ENCODE peak calls at places on chromosomes 6 and 20, in seven cellular contexts. P is activated CD8-positive, alpha-beta T cell treated with anti-CD3 and anti-CD28 coated beads for 36 hours; Y is A549; B is kidney; O is OCI-LY7; Z is tibial nerve; R is SK-N-SH. E is an unnamed sample.

GRCh38 chr6:148761532-148761951 is 14.7 kb downstream of the UST start:
- DNase-seq in Y (no peak), P (peak; percentile 54), O (peak; percentile 44), Z (no peak), B (peak; percentile 77), R (no peak), E (no peak)

GRCh38 chr6:30378290-30378937 is 33.5 kb downstream of the RPP21 start:
- DNase-seq in Z (no peak), B (no peak), P (no peak), O (peak; percentile 8), R (no peak), Y (no peak), E (peak; percentile 35)

GRCh38 chr6:157092736-157093135 is 230.6 kb downstream of the TMEM242 start:
- DNase-seq in B (no peak), P (no peak), R (no peak), Y (no peak), O (no peak), Z (no peak), E (no peak)

GRCh38 chr6:43970913-43971775 is 156.1 kb downstream of the MRPL14 start:
- DNase-seq in O (no peak), P (no peak), B (no peak), Y (no peak), Z (no peak), R (no peak), E (no peak)

GRCh38 chr20:34452281-34452982 is 63.8 kb upstream of the DYNLRB1 start:
- DNase-seq in O (no peak), Y (no peak), Z (no peak), R (peak; percentile 36), P (no peak), B (no peak), E (no peak)

GRCh38 chr20:2237059-2237458 is 58.7 kb upstream of the TGM3 start:
- DNase-seq in O (no peak), Z (peak; percentile 42), Y (no peak), R (no peak), B (no peak), P (no peak), E (no peak)

GRCh38 chr6:88823998-88824397 is 139.4 kb downstream of the RNGTT start:
- DNase-seq in Y (no peak), Z (no peak), B (no peak), O (no peak), P (no peak), R (no peak), E (no peak)

GRCh38 chr6:90401933-90402830 is 105.5 kb upstream of the BACH2 start:
- DNase-seq in Y (no peak), B (peak; percentile 41), P (peak; percentile 74), O (peak; percentile 27), Z (no peak), R (no peak), E (no peak)

GRCh38 chr6:139369068-139369467 is 5.4 kb downstream of the CITED2 start:
- DNase-seq in Z (no peak), R (no peak), B (no peak), P (no peak), Y (no peak), O (no peak), E (no peak)

GRCh38 chr20:41889871-41890224 is 271.7 kb upstream of the CHD6 start:
- DNase-seq in P (no peak), O (no peak), Y (no peak), B (no peak), Z (no peak), R (no peak), E (no peak)

GRCh38 chr6:109791301-109791700 is 100.2 kb downstream of the FIG4 start:
- DNase-seq in Y (no peak), O (no peak), Z (no peak), P (no peak), B (no peak), R (no peak), E (peak; percentile 51)

GRCh38 chr6:158207452-158207788 is 39.3 kb downstream of the GTF2H5 start:
- DNase-seq in O (no peak), P (peak; percentile 56), R (no peak), B (no peak), Z (no peak), Y (no peak), E (no peak)

GRCh38 chr6:168206186-168206585 is 113.4 kb downstream of the DACT2 start:
- DNase-seq in P (no peak), R (no peak), Z (no peak), B (peak; percentile 86), O (no peak), Y (no peak), E (no peak)

GRCh38 chr6:17687136-17687535 is 19.6 kb downstream of the NUP153 start:
- DNase-seq in B (no peak), Y (no peak), O (no peak), P (no peak), R (peak; percentile 27), Z (no peak), E (no peak)

GRCh38 chr6:104414723-104415122 is 445.0 kb downstream of the HACE1 start:
- DNase-seq in O (no peak), R (no peak), P (no peak), B (no peak), Z (no peak), Y (no peak), E (no peak)

GRCh38 chr6:70112686-70113570 is 190.0 kb downstream of the COL9A1 start:
- DNase-seq in P (no peak), O (no peak), R (no peak), Y (no peak), B (no peak), Z (no peak), E (no peak)

GRCh38 chr6:37317312-37318038 is 36.3 kb upstream of the RNF8 start:
- DNase-seq in O (no peak), Y (no peak), B (no peak), Z (no peak), R (no peak), P (no peak), E (no peak)

GRCh38 chr20:43513298-43514061 is 6.0 kb downstream of the L3MBTL1 start:
- DNase-seq in P (no peak), R (no peak), Z (no peak), O (no peak), B (no peak), Y (no peak), E (no peak)

GRCh38 chr20:10509411-10509810 is 74.3 kb downstream of the SLX4IP start:
- DNase-seq in B (no peak), O (no peak), Y (no peak), Z (no peak), P (no peak), R (no peak), E (no peak)

GRCh38 chr20:63738687-63739128 is 868 bp upstream of the SLC2A4RG start:
- DNase-seq in P (peak; percentile 55), Y (no peak), B (peak; percentile 93), O (peak; percentile 32), Z (peak; percentile 31), R (peak; percentile 78), E (peak; percentile 75)

GRCh38 chr6:134345780-134346179 is 27.9 kb upstream of the SGK1 start:
- DNase-seq in O (no peak), R (no peak), Y (no peak), P (no peak), B (no peak), Z (peak; percentile 59), E (no peak)

GRCh38 chr6:118668761-118669411 is 17.5 kb upstream of the CEP85L start:
- DNase-seq in Y (no peak), B (no peak), P (no peak), O (no peak), R (no peak), Z (no peak), E (no peak)

GRCh38 chr20:43799150-43799711 is 72.4 kb upstream of the GTSF1L start:
- DNase-seq in Y (no peak), R (peak; percentile 54), P (no peak), Z (no peak), O (no peak), B (no peak), E (no peak)

GRCh38 chr20:64066984-64067605 is 4.1 kb downstream of the TCEA2 start:
- DNase-seq in Y (no peak), P (no peak), Z (no peak), R (no peak), B (no peak), O (no peak), E (no peak)

DNA sequence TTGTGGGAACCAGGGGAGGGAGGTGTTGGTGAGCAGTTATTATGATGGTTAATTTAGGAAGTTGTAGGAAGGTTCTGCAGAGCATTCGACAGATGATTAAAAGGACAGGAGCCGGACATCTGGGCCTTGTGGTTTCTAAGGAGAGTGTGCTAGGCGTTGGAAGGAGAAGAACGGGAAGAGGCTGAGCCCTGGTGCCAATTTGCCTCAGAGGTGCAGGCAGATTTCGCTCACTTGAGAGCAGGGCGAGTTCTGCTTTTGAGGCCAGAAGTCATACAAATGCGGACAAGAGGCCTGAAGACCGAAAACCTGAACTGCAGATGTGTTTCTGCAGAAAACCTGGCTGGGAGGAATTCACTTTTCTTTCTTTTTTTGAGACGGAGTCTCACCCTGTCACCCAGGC is 30.5 kb upstream of the RPS6KA2 start:
- DNase-seq in B (no peak), P (no peak), R (no peak), Y (no peak), Z (no peak), O (no peak), E (no peak)
- TF ChIP-seq CTCF in B (no peak), P (no peak), R (no peak), Y (no peak), Z (no peak), O (no peak), E (no peak)

DNA sequence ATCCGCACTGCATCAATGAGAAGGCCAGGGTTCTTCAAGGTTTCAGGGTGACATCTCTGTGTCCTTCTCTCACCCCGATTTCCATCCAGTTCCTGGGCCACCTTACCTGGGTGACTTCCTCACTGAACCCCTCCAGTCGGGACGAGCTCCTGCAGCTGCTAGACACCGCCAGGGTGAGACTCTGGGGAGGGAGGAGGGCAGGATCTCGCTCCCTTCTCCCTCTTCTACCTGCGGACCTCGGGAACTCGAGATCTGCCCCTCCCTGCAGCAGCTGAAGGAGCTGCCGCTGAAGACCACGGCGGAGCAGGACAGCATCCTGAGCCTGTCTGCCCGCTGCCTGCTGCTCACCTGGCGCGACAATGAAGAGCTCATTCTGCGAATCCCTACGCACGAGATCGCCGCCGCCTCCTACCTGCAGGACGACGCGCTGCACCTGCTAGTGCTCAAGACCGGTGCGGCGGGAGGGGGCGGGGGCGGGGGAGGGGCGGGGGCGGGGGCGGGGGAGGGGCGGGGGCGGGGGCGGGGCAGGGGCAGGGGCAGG is 7.5 kb downstream of the CCM2L start:
- DNase-seq in R (peak; percentile 72), O (peak; percentile 79), Y (peak; percentile 46), P (peak; percentile 57), Z (no peak), B (peak; percentile 81), E (peak; percentile 65)
- TF ChIP-seq CTCF in R (no peak), O (peak; percentile 36), Y (no peak), P (no peak), Z (no peak), B (peak; percentile 35), E (no peak)

DNA sequence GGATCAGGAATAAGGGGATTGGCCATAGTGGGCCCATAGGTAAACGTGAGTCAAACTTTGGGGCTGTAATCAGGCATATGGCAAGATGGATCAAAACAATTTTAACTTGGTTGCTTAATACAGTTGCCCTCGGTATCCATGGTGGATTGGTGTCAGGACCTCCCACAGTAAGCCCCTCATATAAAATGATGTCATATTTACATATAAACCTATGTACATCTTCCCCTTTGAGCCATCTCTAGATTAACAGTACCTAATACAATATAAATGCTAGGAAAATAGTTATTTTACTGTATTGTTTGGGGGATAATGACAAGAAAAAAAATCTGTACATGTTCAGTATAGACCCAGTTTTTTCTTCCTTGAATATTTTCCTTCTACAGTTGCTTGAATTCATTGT is 7.4 kb upstream of the ACAT2 start:
- DNase-seq in O (no peak), P (no peak), Y (no peak), R (no peak), Z (no peak), B (no peak), E (no peak)
- TF ChIP-seq CTCF in O (no peak), P (no peak), Y (no peak), R (no peak), Z (no peak), B (no peak), E (no peak)

GRCh38 chr6:15504040-15504491 is 158.8 kb downstream of the DTNBP1 start:
- DNase-seq in B (peak; percentile 82), Z (peak; percentile 47), O (no peak), Y (no peak), R (peak; percentile 46), P (no peak), E (peak; percentile 21)
- TF ChIP-seq CTCF in B (no peak), Z (no peak), O (no peak), Y (no peak), R (no peak), P (no peak), E (no peak)

E was measured in nephron progenitor cell.